ENCODE peak calls at places on chromosome 10, in five cellular contexts. A is HepG2, D is GM12878, M is HCT116, T is SK-N-SH. G is an unnamed sample.

GRCh38 chr10:127046975-127047877 is 142.0 kb downstream of the DOCK1 start:
- DNase-seq in A (no peak), D (no peak), M (no peak), T (no peak), G (no peak)

GRCh38 chr10:21976280-21976679 is 27.2 kb downstream of the DNAJC1 start:
- DNase-seq in A (no peak), D (no peak), M (no peak), T (no peak), G (no peak)

GRCh38 chr10:3848768-3849643 is 64.0 kb upstream of the KLF6 start:
- DNase-seq in A (no peak), D (no peak), M (no peak), T (no peak), G (no peak)

GRCh38 chr10:113058175-113058961 is 108.3 kb downstream of the TCF7L2 start:
- DNase-seq in A (peak; percentile 67), D (no peak), M (no peak), T (peak; percentile 44), G (no peak)

GRCh38 chr10:123309740-123310139 is 155.5 kb downstream of the BUB3 start:
- DNase-seq in A (no peak), D (no peak), M (no peak), T (no peak), G (no peak)

GRCh38 chr10:62992145-62992721 is 140.9 kb upstream of the NRBF2 start:
- DNase-seq in A (no peak), D (peak; percentile 40), M (no peak), T (no peak), G (no peak)

GRCh38 chr10:1268856-1269255 is 212.7 kb downstream of the WDR37 start:
- DNase-seq in A (no peak), D (no peak), M (no peak), T (no peak), G (peak; percentile 99)

GRCh38 chr10:130774871-130775270 is 536.6 kb downstream of the TCERG1L start:
- DNase-seq in A (no peak), D (no peak), M (no peak), T (no peak), G (no peak)

GRCh38 chr10:99235872-99236626 is 397 bp upstream of the HPSE2 start:
- DNase-seq in A (no peak), D (no peak), M (no peak), T (peak; percentile 22), G (no peak)

GRCh38 chr10:45339896-45340295 is 24.5 kb upstream of the OR13A1 start:
- DNase-seq in A (no peak), D (no peak), M (no peak), T (no peak), G (no peak)

DNA sequence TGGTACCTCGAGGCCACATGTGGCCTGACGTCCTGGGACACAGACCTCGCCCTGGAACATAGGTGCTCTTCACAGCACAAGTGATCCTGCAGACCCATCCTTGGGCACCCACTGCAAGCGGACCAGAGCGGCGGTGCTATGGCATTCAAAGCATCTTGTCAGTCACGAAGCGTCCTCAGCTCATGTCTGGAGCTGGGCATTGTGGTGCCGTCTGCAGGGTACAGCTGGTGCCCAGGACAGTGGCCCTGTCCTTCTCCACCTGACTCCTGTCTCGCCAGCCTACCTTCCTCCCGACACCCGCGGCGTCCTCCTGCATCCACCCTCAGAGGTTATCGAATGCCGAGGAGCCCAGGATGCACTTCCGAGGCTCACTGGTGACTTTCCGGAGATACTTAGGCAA is 26.5 kb downstream of the ADGRA1 start:
- DNase-seq in A (no peak), D (no peak), M (no peak), T (no peak), G (no peak)
- TF ChIP-seq JUND in A (no peak), D (no peak), M (no peak), T (no peak), G (no peak)

GRCh38 chr10:78775891-78776290 is 292.9 kb upstream of the ZMIZ1 start:
- DNase-seq in A (no peak), D (no peak), M (no peak), T (no peak), G (peak; percentile 42)

GRCh38 chr10:78774999-78775711 is 293.6 kb upstream of the ZMIZ1 start:
- DNase-seq in A (peak; percentile 85), D (no peak), M (no peak), T (no peak), G (no peak)

GRCh38 chr10:78778446-78779338 is 290.1 kb upstream of the ZMIZ1 start:
- DNase-seq in A (peak; percentile 28), D (no peak), M (no peak), T (no peak), G (no peak)

GRCh38 chr10:78777466-78778256 is 291.1 kb upstream of the ZMIZ1 start:
- DNase-seq in A (no peak), D (no peak), M (no peak), T (peak; percentile 64), G (peak; percentile 58)

GRCh38 chr10:78776746-78777145 is 292.0 kb upstream of the ZMIZ1 start:
- DNase-seq in A (no peak), D (no peak), M (no peak), T (no peak), G (no peak)
- TF ChIP-seq JUND in A (no peak), D (no peak), M (no peak), T (no peak), G (no peak)

GRCh38 chr10:125925244-125925834 is 29.0 kb downstream of the FANK1 start:
- DNase-seq in A (no peak), D (no peak), M (no peak), T (no peak), G (no peak)

GRCh38 chr10:125928928-125929585 is 32.7 kb downstream of the FANK1 start:
- DNase-seq in A (no peak), D (no peak), M (no peak), T (no peak), G (no peak)

GRCh38 chr10:125933693-125934092 is 37.3 kb downstream of the FANK1 start:
- DNase-seq in A (no peak), D (no peak), M (no peak), T (no peak), G (no peak)

GRCh38 chr10:125926247-125926646 is 29.9 kb downstream of the FANK1 start:
- DNase-seq in A (no peak), D (no peak), M (no peak), T (no peak), G (no peak)

DNA sequence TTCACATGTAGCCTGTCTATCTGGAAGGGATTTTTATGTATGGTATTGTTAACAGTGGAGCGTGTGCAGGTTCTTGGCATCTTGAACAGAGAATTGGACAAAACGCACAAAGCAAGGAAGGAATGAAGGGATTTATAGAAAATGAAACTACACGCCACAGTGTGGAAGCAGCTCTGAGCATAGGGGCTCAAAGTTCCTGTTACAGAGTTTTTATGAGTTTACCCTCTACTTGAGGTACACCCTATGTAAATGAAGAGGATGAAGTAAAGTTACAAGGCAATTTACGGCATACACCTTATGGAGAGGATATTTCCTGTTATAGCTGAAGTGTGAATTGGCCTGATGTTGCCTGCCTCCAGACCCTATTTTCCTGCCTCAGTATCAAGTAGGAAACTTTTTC is 33.2 kb downstream of the FANK1 start:
- DNase-seq in A (no peak), D (no peak), M (no peak), T (no peak), G (no peak)
- TF ChIP-seq JUND in A (no peak), D (no peak), M (no peak), T (no peak), G (no peak)

GRCh38 chr10:119546009-119546408 is 3.5 kb upstream of the RGS10 start:
- DNase-seq in A (no peak), D (no peak), M (no peak), T (no peak), G (peak; percentile 23)
- TF ChIP-seq JUND in A (no peak), D (no peak), M (no peak), T (no peak), G (no peak)

GRCh38 chr10:5038703-5039102 is 35.0 kb upstream of the AKR1C2 start:
- DNase-seq in A (no peak), D (no peak), M (no peak), T (no peak), G (no peak)
- TF ChIP-seq JUND in A (no peak), D (no peak), M (no peak), T (no peak), G (no peak)

DNA sequence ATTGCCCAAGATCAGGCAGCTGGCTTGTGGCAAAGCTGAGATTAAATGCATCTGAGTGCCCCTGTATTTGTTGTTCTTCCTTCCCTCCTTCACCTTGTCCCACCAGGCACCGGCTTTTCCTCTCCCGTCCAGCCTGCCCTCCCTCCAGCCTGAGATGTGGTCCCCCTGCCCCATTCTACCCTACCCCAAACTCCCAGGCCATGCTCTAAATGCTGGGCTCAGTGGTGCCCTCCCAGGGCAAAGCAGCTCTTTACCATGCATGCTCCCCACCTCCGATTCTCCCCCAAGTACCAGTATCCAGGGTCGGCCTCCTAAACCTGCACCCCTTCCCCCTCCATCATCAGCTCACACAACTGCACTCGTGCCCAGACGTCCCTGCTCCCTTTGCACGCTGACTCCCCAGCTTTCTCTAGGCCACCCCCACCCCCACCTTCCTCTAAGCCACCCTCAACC is 36.5 kb downstream of the CALML5 start:
- DNase-seq in A (no peak), D (no peak), M (no peak), T (no peak), G (no peak)
- TF ChIP-seq JUND in A (no peak), D (no peak), M (no peak), T (no peak), G (no peak)

GRCh38 chr10:132383751-132384181 is 13.2 kb upstream of the PWWP2B start:
- DNase-seq in A (no peak), D (no peak), M (no peak), T (no peak), G (no peak)

GRCh38 chr10:132384618-132385510 is 12.1 kb upstream of the PWWP2B start:
- DNase-seq in A (no peak), D (no peak), M (no peak), T (no peak), G (no peak)

GRCh38 chr10:132387723-132388210 is 9.2 kb upstream of the PWWP2B start:
- DNase-seq in A (peak; percentile 29), D (no peak), M (no peak), T (peak; percentile 97), G (peak; percentile 53)

GRCh38 chr10:132386419-132386831 is 10.6 kb upstream of the PWWP2B start:
- DNase-seq in A (no peak), D (no peak), M (no peak), T (no peak), G (no peak)

GRCh38 chr10:132385721-132386418 is 11.1 kb upstream of the PWWP2B start:
- DNase-seq in A (no peak), D (no peak), M (no peak), T (no peak), G (no peak)
- TF ChIP-seq JUND in A (no peak), D (no peak), M (no peak), T (no peak), G (no peak)

GRCh38 chr10:71214641-71215160 is 2.3 kb downstream of the UNC5B start:
- DNase-seq in A (no peak), D (no peak), M (no peak), T (no peak), G (no peak)
- TF ChIP-seq JUND in A (no peak), D (no peak), M (no peak), T (no peak), G (no peak)